ENCODE peak calls at places on chromosomes 12 and 14, in four cellular contexts. One of them, this sample, is unnamed.

GRCh38 chr12:104454997-104455396 is 1.8 kb upstream of the CHST11 start:
- DNase-seq in stimulated activated CD8-positive, alpha-beta memory T cell treated with anti-CD3 and anti-CD28 coated beads, Interleukin-2, amount 100 ng/mL, for 1 hour: no peak
- DNase-seq in GM10248: no peak
- DNase-seq in effector CD4-positive, alpha-beta T cell: no peak
- DNase-seq in this sample: no peak

GRCh38 chr12:103802586-103802886 is 38.5 kb downstream of the NT5DC3 start:
- DNase-seq in stimulated activated CD8-positive, alpha-beta memory T cell treated with anti-CD3 and anti-CD28 coated beads, Interleukin-2, amount 100 ng/mL, for 1 hour: no peak
- DNase-seq in GM10248: no peak
- DNase-seq in effector CD4-positive, alpha-beta T cell: no peak
- DNase-seq in this sample: no peak

GRCh38 chr12:124395986-124396385 is 101.1 kb downstream of the RFLNA start:
- DNase-seq in stimulated activated CD8-positive, alpha-beta memory T cell treated with anti-CD3 and anti-CD28 coated beads, Interleukin-2, amount 100 ng/mL, for 1 hour: no peak
- DNase-seq in GM10248: no peak
- DNase-seq in effector CD4-positive, alpha-beta T cell: no peak
- DNase-seq in this sample: no peak

GRCh38 chr14:104265918-104266642 is 127.7 kb downstream of the KIF26A start:
- DNase-seq in stimulated activated CD8-positive, alpha-beta memory T cell treated with anti-CD3 and anti-CD28 coated beads, Interleukin-2, amount 100 ng/mL, for 1 hour: no peak
- DNase-seq in GM10248: no peak
- DNase-seq in effector CD4-positive, alpha-beta T cell: no peak
- DNase-seq in this sample: no peak

GRCh38 chr12:6825398-6826124 is 2.6 kb upstream of the P3H3 start:
- DNase-seq in stimulated activated CD8-positive, alpha-beta memory T cell treated with anti-CD3 and anti-CD28 coated beads, Interleukin-2, amount 100 ng/mL, for 1 hour: peak
- DNase-seq in GM10248: peak
- DNase-seq in effector CD4-positive, alpha-beta T cell: peak
- DNase-seq in this sample: peak

GRCh38 chr14:100449225-100449987 is 126.3 kb downstream of the SLC25A47 start:
- DNase-seq in stimulated activated CD8-positive, alpha-beta memory T cell treated with anti-CD3 and anti-CD28 coated beads, Interleukin-2, amount 100 ng/mL, for 1 hour: no peak
- DNase-seq in GM10248: no peak
- DNase-seq in effector CD4-positive, alpha-beta T cell: no peak
- DNase-seq in this sample: no peak

GRCh38 chr14:96582641-96582980 is 80.4 kb downstream of the PAPOLA start:
- DNase-seq in stimulated activated CD8-positive, alpha-beta memory T cell treated with anti-CD3 and anti-CD28 coated beads, Interleukin-2, amount 100 ng/mL, for 1 hour: no peak
- DNase-seq in GM10248: peak
- DNase-seq in effector CD4-positive, alpha-beta T cell: no peak
- DNase-seq in this sample: no peak

GRCh38 chr12:43540474-43540873 is 11.5 kb downstream of the ADAMTS20 start:
- DNase-seq in stimulated activated CD8-positive, alpha-beta memory T cell treated with anti-CD3 and anti-CD28 coated beads, Interleukin-2, amount 100 ng/mL, for 1 hour: no peak
- DNase-seq in GM10248: no peak
- DNase-seq in effector CD4-positive, alpha-beta T cell: no peak
- DNase-seq in this sample: no peak

GRCh38 chr12:52190860-52191729 is 719 bp downstream of the KRT80 start:
- DNase-seq in stimulated activated CD8-positive, alpha-beta memory T cell treated with anti-CD3 and anti-CD28 coated beads, Interleukin-2, amount 100 ng/mL, for 1 hour: no peak
- DNase-seq in GM10248: no peak
- DNase-seq in effector CD4-positive, alpha-beta T cell: no peak
- DNase-seq in this sample: no peak

GRCh38 chr12:107845226-107845979 is 70.9 kb downstream of the ASCL4 start:
- DNase-seq in stimulated activated CD8-positive, alpha-beta memory T cell treated with anti-CD3 and anti-CD28 coated beads, Interleukin-2, amount 100 ng/mL, for 1 hour: no peak
- DNase-seq in GM10248: peak
- DNase-seq in effector CD4-positive, alpha-beta T cell: no peak
- DNase-seq in this sample: no peak

GRCh38 chr12:31230004-31230403 is 95.9 kb downstream of the SINHCAF start:
- DNase-seq in stimulated activated CD8-positive, alpha-beta memory T cell treated with anti-CD3 and anti-CD28 coated beads, Interleukin-2, amount 100 ng/mL, for 1 hour: no peak
- DNase-seq in GM10248: no peak
- DNase-seq in effector CD4-positive, alpha-beta T cell: no peak
- DNase-seq in this sample: no peak

GRCh38 chr12:175250-175649 is 38.7 kb downstream of the SLC6A12 start:
- DNase-seq in stimulated activated CD8-positive, alpha-beta memory T cell treated with anti-CD3 and anti-CD28 coated beads, Interleukin-2, amount 100 ng/mL, for 1 hour: no peak
- DNase-seq in GM10248: no peak
- DNase-seq in effector CD4-positive, alpha-beta T cell: no peak
- DNase-seq in this sample: peak

GRCh38 chr14:90536511-90537191 is 139.8 kb downstream of the CALM1 start:
- DNase-seq in stimulated activated CD8-positive, alpha-beta memory T cell treated with anti-CD3 and anti-CD28 coated beads, Interleukin-2, amount 100 ng/mL, for 1 hour: no peak
- DNase-seq in GM10248: no peak
- DNase-seq in effector CD4-positive, alpha-beta T cell: no peak
- DNase-seq in this sample: no peak

GRCh38 chr14:33357225-33358010 is 418.7 kb downstream of the NPAS3 start:
- DNase-seq in stimulated activated CD8-positive, alpha-beta memory T cell treated with anti-CD3 and anti-CD28 coated beads, Interleukin-2, amount 100 ng/mL, for 1 hour: no peak
- DNase-seq in GM10248: no peak
- DNase-seq in effector CD4-positive, alpha-beta T cell: no peak
- DNase-seq in this sample: peak

GRCh38 chr14:96085369-96085768 is 46.2 kb downstream of the C14orf132 start:
- DNase-seq in stimulated activated CD8-positive, alpha-beta memory T cell treated with anti-CD3 and anti-CD28 coated beads, Interleukin-2, amount 100 ng/mL, for 1 hour: no peak
- DNase-seq in GM10248: no peak
- DNase-seq in effector CD4-positive, alpha-beta T cell: no peak
- DNase-seq in this sample: no peak

GRCh38 chr14:92039073-92039719 is 663 bp downstream of the TRIP11 start:
- DNase-seq in stimulated activated CD8-positive, alpha-beta memory T cell treated with anti-CD3 and anti-CD28 coated beads, Interleukin-2, amount 100 ng/mL, for 1 hour: no peak
- DNase-seq in GM10248: peak
- DNase-seq in effector CD4-positive, alpha-beta T cell: no peak
- DNase-seq in this sample: peak

GRCh38 chr14:89330236-89331002 is 86.6 kb downstream of the FOXN3 start:
- DNase-seq in stimulated activated CD8-positive, alpha-beta memory T cell treated with anti-CD3 and anti-CD28 coated beads, Interleukin-2, amount 100 ng/mL, for 1 hour: no peak
- DNase-seq in GM10248: no peak
- DNase-seq in effector CD4-positive, alpha-beta T cell: no peak
- DNase-seq in this sample: no peak

GRCh38 chr12:27081668-27082091 is 698 bp downstream of the C12orf71 start:
- DNase-seq in stimulated activated CD8-positive, alpha-beta memory T cell treated with anti-CD3 and anti-CD28 coated beads, Interleukin-2, amount 100 ng/mL, for 1 hour: no peak
- DNase-seq in GM10248: no peak
- DNase-seq in effector CD4-positive, alpha-beta T cell: no peak
- DNase-seq in this sample: no peak

GRCh38 chr12:7136071-7136470 is 5.9 kb downstream of the CLSTN3 start:
- DNase-seq in stimulated activated CD8-positive, alpha-beta memory T cell treated with anti-CD3 and anti-CD28 coated beads, Interleukin-2, amount 100 ng/mL, for 1 hour: no peak
- DNase-seq in GM10248: no peak
- DNase-seq in effector CD4-positive, alpha-beta T cell: no peak
- DNase-seq in this sample: no peak

GRCh38 chr12:43241971-43242370 is 310.0 kb downstream of the ADAMTS20 start:
- DNase-seq in stimulated activated CD8-positive, alpha-beta memory T cell treated with anti-CD3 and anti-CD28 coated beads, Interleukin-2, amount 100 ng/mL, for 1 hour: no peak
- DNase-seq in GM10248: no peak
- DNase-seq in effector CD4-positive, alpha-beta T cell: no peak
- DNase-seq in this sample: no peak

This sample was measured in COR-L47.